ENCODE peak calls at places on chromosomes 7 and 10, in five cellular contexts. L is A549, F is NB4, T is HepG2, G is GM12878. S is an unnamed sample.

GRCh38 chr7:148447221-148447845 is 143.2 kb upstream of the C7orf33 start:
- DNase-seq in G (peak; percentile 5), F (no peak), L (peak; percentile 48), T (peak; percentile 68), S (no peak)

GRCh38 chr7:51324206-51324884 is 7.7 kb upstream of the COBL start:
- DNase-seq in T (no peak), L (no peak), F (peak; percentile 82), G (no peak), S (no peak)

GRCh38 chr7:128030263-128030998 is 806 bp downstream of the LRRC4 start:
- DNase-seq in T (no peak), F (no peak), G (no peak), L (no peak), S (no peak)

GRCh38 chr10:119299531-119299930 is 92.2 kb downstream of the GRK5 start:
- DNase-seq in F (peak; percentile 83), G (no peak), L (peak; percentile 31), T (no peak), S (no peak)

GRCh38 chr7:5523052-5523711 is 99.5 kb upstream of the TNRC18 start:
- DNase-seq in T (no peak), L (peak; percentile 73), F (peak; percentile 49), G (no peak), S (no peak)

GRCh38 chr10:105189464-105189800 is 548.3 kb downstream of the SORCS3 start:
- DNase-seq in F (no peak), L (no peak), T (no peak), G (no peak), S (no peak)

GRCh38 chr7:106679153-106679931 is 18.4 kb upstream of the CCDC71L start:
- DNase-seq in G (no peak), F (peak; percentile 82), T (no peak), L (peak; percentile 53), S (peak; percentile 73)

GRCh38 chr10:34994565-34995142 is 95.5 kb downstream of the CUL2 start:
- DNase-seq in G (peak; percentile 38), T (peak; percentile 79), F (peak; percentile 76), L (peak; percentile 72), S (peak; percentile 87)

GRCh38 chr10:35533565-35533964 is 71.6 kb upstream of the GJD4 start:
- DNase-seq in F (no peak), G (no peak), T (no peak), L (no peak), S (no peak)

GRCh38 chr10:77887631-77888355 is 38.8 kb downstream of the DLG5 start:
- DNase-seq in L (no peak), F (no peak), T (peak; percentile 89), G (no peak), S (peak; percentile 31)

GRCh38 chr10:9437131-9437530 is 1382.6 kb downstream of the GATA3 start:
- DNase-seq in F (no peak), L (no peak), G (no peak), T (no peak), S (no peak)

GRCh38 chr10:76306859-76307258 is 875.4 kb downstream of the LRMDA start:
- DNase-seq in T (no peak), F (peak; percentile 90), L (no peak), G (no peak), S (no peak)

GRCh38 chr7:56083150-56083785 is 9.5 kb downstream of the PHKG1 start:
- DNase-seq in T (no peak), G (no peak), F (no peak), L (no peak), S (peak; percentile 42)

GRCh38 chr10:4344544-4344994 is 481.4 kb upstream of the AKR1E2 start:
- DNase-seq in F (peak; percentile 2), T (no peak), L (peak; percentile 92), G (no peak), S (no peak)

GRCh38 chr7:17638727-17639126 is 301.6 kb downstream of the SNX13 start:
- DNase-seq in T (no peak), F (peak; percentile 72), G (no peak), L (no peak), S (no peak)

GRCh38 chr7:159137906-159138305 is 6.8 kb downstream of the VIPR2 start:
- DNase-seq in L (no peak), F (no peak), T (no peak), G (no peak), S (no peak)

GRCh38 chr10:80455461-80456345 is 1.6 kb downstream of the TSPAN14 start:
- DNase-seq in T (no peak), L (no peak), G (no peak), F (no peak), S (peak; percentile 36)

GRCh38 chr7:98289333-98289875 is 7.9 kb downstream of the BRI3 start:
- DNase-seq in G (no peak), F (no peak), L (no peak), T (no peak), S (no peak)

GRCh38 chr10:17622061-17622460 is 4.9 kb upstream of the HACD1 start:
- DNase-seq in F (no peak), T (no peak), L (no peak), G (no peak), S (no peak)

GRCh38 chr7:32587431-32587948 is 92.2 kb downstream of the AVL9 start:
- DNase-seq in L (peak; percentile 91), T (peak; percentile 76), F (peak; percentile 93), G (no peak), S (peak; percentile 80)

GRCh38 chr7:101507791-101508252 is 121.3 kb downstream of the MYL10 start:
- DNase-seq in F (peak; percentile 83), G (no peak), T (peak; percentile 78), L (peak; percentile 84), S (peak; percentile 58)

GRCh38 chr7:18520450-18521235 is 25.1 kb downstream of the HDAC9 start:
- DNase-seq in G (no peak), T (no peak), F (peak; percentile 8), L (no peak), S (no peak)

GRCh38 chr10:62961951-62962523 is 145.9 kb upstream of the EGR2 start:
- DNase-seq in T (no peak), L (no peak), F (no peak), G (no peak), S (no peak)

GRCh38 chr7:36301914-36302771 is 87.5 kb upstream of the ANLN start:
- DNase-seq in F (no peak), G (no peak), L (no peak), T (no peak), S (peak; percentile 4)

GRCh38 chr7:47104206-47104549 is 477.7 kb downstream of the TNS3 start:
- DNase-seq in T (no peak), F (no peak), G (no peak), L (peak; percentile 7), S (no peak)

GRCh38 chr7:79523426-79523825 is 70.0 kb upstream of the MAGI2 start:
- DNase-seq in G (no peak), T (no peak), F (no peak), L (no peak), S (no peak)

DNA sequence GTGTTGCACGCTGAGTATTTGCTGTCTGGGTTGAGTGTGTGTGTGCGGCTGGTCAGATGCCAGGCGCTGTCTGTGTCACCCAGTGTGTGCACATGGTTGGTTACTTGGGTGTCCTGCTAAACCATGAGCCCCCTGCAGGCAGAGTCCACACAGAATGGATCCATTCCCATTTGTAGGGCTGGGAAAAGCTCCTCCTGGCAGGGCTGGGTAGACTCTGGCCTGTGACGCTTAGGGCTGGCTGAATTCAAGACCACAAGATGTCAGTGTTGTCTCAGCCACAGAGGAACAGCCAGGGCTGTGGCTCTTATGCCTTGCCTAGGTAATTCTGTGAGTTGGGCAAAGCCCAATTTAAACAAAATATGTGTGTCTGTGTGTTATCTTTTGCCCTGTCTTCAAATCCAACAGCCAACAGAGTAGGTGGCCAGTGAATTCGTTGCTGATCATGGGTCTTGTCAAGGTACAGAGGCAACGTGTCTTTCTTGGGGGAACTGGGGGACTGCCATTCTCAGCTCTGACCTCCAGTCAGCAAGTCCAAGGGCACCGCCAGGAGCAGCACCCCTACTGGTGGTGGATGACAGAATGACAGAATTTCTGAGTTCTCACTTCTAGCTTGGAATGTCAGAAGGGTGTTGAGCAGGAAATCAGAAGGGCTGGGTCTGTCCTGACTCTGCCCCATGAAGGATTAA is 285.1 kb downstream of the CCSER2 start:
- DNase-seq in F (peak; percentile 49), L (peak; percentile 80), T (peak; percentile 77), G (no peak), S (no peak)
- TF ChIP-seq MYC in F (no peak), L (no peak), T (no peak), G (no peak), S (no peak)

GRCh38 chr10:124743188-124744046 is 761 bp downstream of the FAM53B start:
- DNase-seq in F (peak; percentile 88), L (peak; percentile 27), T (no peak), G (no peak), S (peak; percentile 48)
- TF ChIP-seq MYC in F (peak; percentile 82), L (peak; percentile 26), T (peak; percentile 57), G (no peak), S (no peak)

GRCh38 chr10:114220281-114220680 is 18.8 kb upstream of the VWA2 start:
- DNase-seq in T (no peak), G (no peak), L (no peak), F (no peak), S (no peak)
- TF ChIP-seq MYC in T (no peak), G (no peak), L (no peak), F (no peak), S (no peak)

GRCh38 chr7:137934176-137934826 is 67.6 kb downstream of the CREB3L2 start:
- DNase-seq in L (no peak), T (no peak), G (no peak), F (no peak), S (no peak)

GRCh38 chr7:137931823-137932222 is 70.1 kb downstream of the CREB3L2 start:
- DNase-seq in T (peak; percentile 59), L (peak; percentile 26), G (no peak), F (no peak), S (no peak)

GRCh38 chr7:137930616-137931015 is 71.3 kb downstream of the CREB3L2 start:
- DNase-seq in L (peak; percentile 50), F (no peak), G (no peak), T (no peak), S (peak; percentile 63)

GRCh38 chr7:137933270-137934017 is 68.4 kb downstream of the CREB3L2 start:
- DNase-seq in L (no peak), T (no peak), G (no peak), F (peak; percentile 54), S (peak; percentile 43)

GRCh38 chr7:137932881-137933269 is 69.0 kb downstream of the CREB3L2 start:
- DNase-seq in F (peak; percentile 76), G (no peak), L (peak; percentile 33), T (no peak), S (peak; percentile 61)
- TF ChIP-seq MYC in F (no peak), G (no peak), L (no peak), T (no peak), S (no peak)

S was measured in endothelial cell of umbilical vein.